ENCODE peak calls at places on chromosomes 4 and X, in ten cellular contexts. G is GM18507; J is EL; R is HT-29; W is RPMI8226; F is CD8-positive, alpha-beta memory T cell; C is suprapubic skin; X is GM04503; K is stimulated activated CD8-positive, alpha-beta memory T cell treated with anti-CD3 and anti-CD28 coated beads, Interleukin-15, amount 100 ng/mL, for 48 hours; T is left kidney. Q is an unnamed sample.

GRCh38 chr4:82543131-82543530 is 18.7 kb downstream of the TMEM150C start:
- DNase-seq in W (no peak), C (no peak), X (no peak), G (no peak), J (no peak), F (no peak), K (no peak), T (peak; percentile 6), R (no peak), Q (no peak)

GRCh38 chr4:103443324-103443723 is 245.2 kb upstream of the CENPE start:
- DNase-seq in K (no peak), X (no peak), J (peak; percentile 12), G (no peak), F (no peak), T (peak; percentile 35), R (peak; percentile 55), W (no peak), C (no peak), Q (no peak)

GRCh38 chr4:165079476-165079875 is 25.8 kb downstream of the TRIM75 start:
- DNase-seq in J (no peak), T (peak; percentile 28), K (no peak), R (no peak), F (no peak), G (no peak), W (peak; percentile 97), C (no peak), X (no peak), Q (no peak)

GRCh38 chr4:74189331-74190043 is 31.6 kb downstream of the MTHFD2L start:
- DNase-seq in X (no peak), W (peak; percentile 47), J (peak; percentile 50), T (peak; percentile 71), F (no peak), K (no peak), G (no peak), C (no peak), R (peak; percentile 83), Q (no peak)

GRCh38 chrX:135437867-135438733 is 16.4 kb downstream of the SMIM10L2A start:
- DNase-seq in G (no peak), K (no peak), W (peak; percentile 65), X (no peak), F (no peak), C (no peak), R (peak; percentile 50), T (no peak), J (no peak), Q (no peak)

GRCh38 chr4:16860506-16860905 is 37.9 kb downstream of the LDB2 start:
- DNase-seq in W (no peak), G (no peak), T (no peak), X (peak; percentile 74), K (no peak), R (no peak), F (no peak), J (peak; percentile 93), C (no peak), Q (no peak)

GRCh38 chrX:4547218-4547836 is 833.9 kb upstream of the PRKX start:
- DNase-seq in W (peak; percentile 51), K (peak; percentile 0), C (no peak), X (peak; percentile 4), T (peak; percentile 64), F (no peak), J (peak; percentile 1), G (no peak), R (peak; percentile 57), Q (peak; percentile 0)

GRCh38 chr4:85807247-85807915 is 332.4 kb downstream of the ARHGAP24 start:
- DNase-seq in R (no peak), K (no peak), C (no peak), W (no peak), X (peak; percentile 83), J (peak; percentile 94), T (peak; percentile 42), G (no peak), F (no peak), Q (no peak)

GRCh38 chr4:186485621-186486062 is 69.7 kb downstream of the MTNR1A start:
- DNase-seq in X (no peak), J (peak; percentile 24), K (no peak), W (no peak), C (no peak), F (no peak), R (no peak), T (peak; percentile 79), G (no peak), Q (no peak)

GRCh38 chrX:110755611-110756010 is 40.0 kb downstream of the CHRDL1 start:
- DNase-seq in F (no peak), X (no peak), G (no peak), C (no peak), W (no peak), R (no peak), T (no peak), J (peak; percentile 24), K (no peak), Q (no peak)

GRCh38 chrX:2500091-2500680 is 590 bp downstream of the DHRSX start:
- DNase-seq in J (peak; percentile 54), K (no peak), X (peak; percentile 30), F (no peak), G (peak; percentile 23), C (no peak), T (peak; percentile 72), R (peak; percentile 16), W (peak; percentile 48), Q (peak; percentile 25)

GRCh38 chr4:55214172-55214571 is 88.8 kb upstream of the KDR start:
- DNase-seq in R (no peak), C (no peak), W (no peak), G (no peak), J (peak; percentile 53), K (no peak), T (peak; percentile 52), F (no peak), X (no peak), Q (no peak)

GRCh38 chrX:65528293-65528692 is 6.3 kb downstream of the LAS1L start:
- DNase-seq in C (no peak), K (no peak), G (no peak), J (no peak), X (no peak), W (no peak), R (no peak), F (no peak), T (no peak), Q (no peak)

GRCh38 chr4:67751260-67751659 is 2.9 kb downstream of the GNRHR start:
- DNase-seq in R (no peak), J (no peak), F (no peak), G (no peak), W (no peak), C (no peak), T (no peak), K (no peak), X (no peak), Q (no peak)

GRCh38 chrX:109389917-109390316 is 92.0 kb downstream of the GUCY2F start:
- DNase-seq in T (no peak), R (no peak), C (no peak), W (no peak), J (no peak), X (no peak), F (no peak), K (no peak), G (no peak), Q (no peak)

GRCh38 chrX:123199338-123199737 is 15.3 kb downstream of the GRIA3 start:
- DNase-seq in G (no peak), C (no peak), K (no peak), T (no peak), F (no peak), W (no peak), J (no peak), X (no peak), R (no peak), Q (no peak)

GRCh38 chr4:123403205-123403604 is 6.6 kb downstream of the SPRY1 start:
- DNase-seq in F (no peak), J (no peak), K (no peak), C (no peak), W (no peak), R (no peak), T (no peak), X (no peak), G (no peak), Q (no peak)

GRCh38 chrX:149540133-149540620 is 635 bp upstream of the EOLA1 start:
- DNase-seq in T (peak; percentile 95), X (peak; percentile 44), J (peak; percentile 86), R (peak; percentile 94), F (peak; percentile 91), C (peak; percentile 96), W (peak; percentile 92), G (peak; percentile 58), K (peak; percentile 76), Q (peak; percentile 89)

GRCh38 chr4:54065282-54066087 is 1.1 kb upstream of the CHIC2 start:
- DNase-seq in X (peak; percentile 53), F (no peak), C (no peak), G (no peak), K (no peak), T (peak; percentile 11), J (peak; percentile 68), W (no peak), R (no peak), Q (no peak)

GRCh38 chr4:24368801-24369200 is 215.6 kb downstream of the DHX15 start:
- DNase-seq in K (no peak), T (no peak), J (no peak), R (no peak), X (no peak), G (no peak), C (no peak), W (no peak), F (no peak), Q (no peak)

GRCh38 chr4:78799551-78800495 is 23.7 kb downstream of the BMP2K start:
- DNase-seq in X (no peak), J (no peak), R (no peak), C (no peak), G (no peak), K (no peak), F (no peak), T (no peak), W (no peak), Q (no peak)

GRCh38 chr4:100372432-100372831 is 145.4 kb downstream of the EMCN start:
- DNase-seq in T (no peak), K (no peak), J (peak; percentile 5), C (no peak), F (no peak), X (no peak), R (no peak), G (no peak), W (no peak), Q (no peak)

GRCh38 chrX:31508338-31508737 is 436.5 kb upstream of the FTHL17 start:
- DNase-seq in X (no peak), R (no peak), W (no peak), G (no peak), T (peak; percentile 34), K (no peak), C (no peak), J (peak; percentile 30), F (no peak), Q (no peak)

GRCh38 chrX:21493226-21493850 is 119.1 kb downstream of the CNKSR2 start:
- DNase-seq in J (no peak), K (no peak), T (no peak), R (no peak), W (no peak), X (no peak), F (no peak), C (no peak), G (no peak), Q (no peak)

GRCh38 chrX:133005038-133005437 is 46.6 kb upstream of the HS6ST2 start:
- DNase-seq in W (peak; percentile 7), K (no peak), T (peak; percentile 38), J (no peak), R (peak; percentile 48), F (no peak), G (no peak), C (no peak), X (no peak), Q (no peak)

GRCh38 chrX:105822138-105823091 is at the start of gene NRK:
- DNase-seq in G (no peak), F (no peak), W (no peak), J (no peak), T (peak; percentile 45), R (no peak), C (no peak), K (no peak), X (no peak), Q (no peak)

Q was measured in CD4-positive, alpha-beta T cell.